ENCODE peak calls at places on chromosomes 1 and 21, in five cellular contexts. One of them, this sample, is unnamed.

GRCh38 chr1:24906760-24907490 is 23.2 kb downstream of the RUNX3 start:
- DNase-seq in lower leg skin: peak
- DNase-seq in transverse colon: peak
- DNase-seq in RCC 7860: no peak
- DNase-seq in SK-MEL-5: no peak
- DNase-seq in this sample: no peak

GRCh38 chr1:208820600-208821232 is 576.5 kb upstream of the PLXNA2 start:
- DNase-seq in lower leg skin: no peak
- DNase-seq in transverse colon: no peak
- DNase-seq in RCC 7860: no peak
- DNase-seq in SK-MEL-5: no peak
- DNase-seq in this sample: no peak

GRCh38 chr1:10629816-10630571 is 155.2 kb downstream of the PEX14 start:
- DNase-seq in lower leg skin: no peak
- DNase-seq in transverse colon: no peak
- DNase-seq in RCC 7860: no peak
- DNase-seq in SK-MEL-5: no peak
- DNase-seq in this sample: no peak

GRCh38 chr1:119713039-119713537 is 1.4 kb downstream of the PHGDH start:
- DNase-seq in lower leg skin: no peak
- DNase-seq in transverse colon: no peak
- DNase-seq in RCC 7860: no peak
- DNase-seq in SK-MEL-5: no peak
- DNase-seq in this sample: peak

GRCh38 chr1:192884241-192884640 is 75.4 kb downstream of the RGS2 start:
- DNase-seq in lower leg skin: no peak
- DNase-seq in transverse colon: no peak
- DNase-seq in RCC 7860: no peak
- DNase-seq in SK-MEL-5: no peak
- DNase-seq in this sample: no peak

GRCh38 chr1:86757272-86757984 is 53.1 kb downstream of the SH3GLB1 start:
- DNase-seq in lower leg skin: peak
- DNase-seq in transverse colon: no peak
- DNase-seq in RCC 7860: no peak
- DNase-seq in SK-MEL-5: no peak
- DNase-seq in this sample: no peak

GRCh38 chr1:198179556-198179981 is 22.8 kb downstream of the NEK7 start:
- DNase-seq in lower leg skin: no peak
- DNase-seq in transverse colon: no peak
- DNase-seq in RCC 7860: peak
- DNase-seq in SK-MEL-5: peak
- DNase-seq in this sample: peak

GRCh38 chr1:6205849-6206845 is at the start of gene RNF207:
- DNase-seq in lower leg skin: no peak
- DNase-seq in transverse colon: peak
- DNase-seq in RCC 7860: peak
- DNase-seq in SK-MEL-5: no peak
- DNase-seq in this sample: peak

GRCh38 chr1:203597386-203598040 is 29.1 kb upstream of the ATP2B4 start:
- DNase-seq in lower leg skin: no peak
- DNase-seq in transverse colon: no peak
- DNase-seq in RCC 7860: no peak
- DNase-seq in SK-MEL-5: no peak
- DNase-seq in this sample: no peak

GRCh38 chr1:41902125-41902524 is 16.6 kb downstream of the HIVEP3 start:
- DNase-seq in lower leg skin: no peak
- DNase-seq in transverse colon: no peak
- DNase-seq in RCC 7860: peak
- DNase-seq in SK-MEL-5: no peak
- DNase-seq in this sample: peak

GRCh38 chr1:96365596-96365995 is 356.0 kb upstream of the PTBP2 start:
- DNase-seq in lower leg skin: no peak
- DNase-seq in transverse colon: no peak
- DNase-seq in RCC 7860: no peak
- DNase-seq in SK-MEL-5: no peak
- DNase-seq in this sample: no peak

GRCh38 chr1:198272492-198272891 is 115.7 kb downstream of the NEK7 start:
- DNase-seq in lower leg skin: no peak
- DNase-seq in transverse colon: no peak
- DNase-seq in RCC 7860: no peak
- DNase-seq in SK-MEL-5: no peak
- DNase-seq in this sample: no peak

GRCh38 chr1:56404561-56405030 is 174.8 kb downstream of the PLPP3 start:
- DNase-seq in lower leg skin: no peak
- DNase-seq in transverse colon: no peak
- DNase-seq in RCC 7860: no peak
- DNase-seq in SK-MEL-5: no peak
- DNase-seq in this sample: no peak

GRCh38 chr1:242404296-242404695 is 120.2 kb downstream of the PLD5 start:
- DNase-seq in lower leg skin: no peak
- DNase-seq in transverse colon: no peak
- DNase-seq in RCC 7860: no peak
- DNase-seq in SK-MEL-5: no peak
- DNase-seq in this sample: no peak

GRCh38 chr1:119653839-119654170 is 5.7 kb upstream of the ZNF697 start:
- DNase-seq in lower leg skin: no peak
- DNase-seq in transverse colon: no peak
- DNase-seq in RCC 7860: no peak
- DNase-seq in SK-MEL-5: no peak
- DNase-seq in this sample: no peak

GRCh38 chr1:176073524-176074157 is 133.4 kb downstream of the COP1 start:
- DNase-seq in lower leg skin: no peak
- DNase-seq in transverse colon: no peak
- DNase-seq in RCC 7860: peak
- DNase-seq in SK-MEL-5: peak
- DNase-seq in this sample: peak

GRCh38 chr1:58338081-58338480 is 208.4 kb downstream of the OMA1 start:
- DNase-seq in lower leg skin: no peak
- DNase-seq in transverse colon: no peak
- DNase-seq in RCC 7860: no peak
- DNase-seq in SK-MEL-5: no peak
- DNase-seq in this sample: no peak

GRCh38 chr1:91026320-91026719 is 4.5 kb upstream of the ZNF644 start:
- DNase-seq in lower leg skin: no peak
- DNase-seq in transverse colon: no peak
- DNase-seq in RCC 7860: no peak
- DNase-seq in SK-MEL-5: no peak
- DNase-seq in this sample: peak

GRCh38 chr21:40118527-40118926 is 251.3 kb downstream of the PCP4 start:
- DNase-seq in lower leg skin: no peak
- DNase-seq in transverse colon: no peak
- DNase-seq in RCC 7860: no peak
- DNase-seq in SK-MEL-5: no peak
- DNase-seq in this sample: peak

GRCh38 chr1:229015791-229016190 is 255.1 kb upstream of the RAB4A start:
- DNase-seq in lower leg skin: no peak
- DNase-seq in transverse colon: no peak
- DNase-seq in RCC 7860: no peak
- DNase-seq in SK-MEL-5: no peak
- DNase-seq in this sample: no peak

GRCh38 chr21:39104911-39105310 is 78.3 kb downstream of the PSMG1 start:
- DNase-seq in lower leg skin: peak
- DNase-seq in transverse colon: no peak
- DNase-seq in RCC 7860: no peak
- DNase-seq in SK-MEL-5: no peak
- DNase-seq in this sample: no peak

GRCh38 chr1:70353641-70354331 is 736 bp downstream of the ANKRD13C start:
- DNase-seq in lower leg skin: no peak
- DNase-seq in transverse colon: no peak
- DNase-seq in RCC 7860: peak
- DNase-seq in SK-MEL-5: peak
- DNase-seq in this sample: peak

GRCh38 chr1:182301467-182302198 is 90.0 kb downstream of the GLUL start:
- DNase-seq in lower leg skin: no peak
- DNase-seq in transverse colon: peak
- DNase-seq in RCC 7860: no peak
- DNase-seq in SK-MEL-5: peak
- DNase-seq in this sample: no peak

GRCh38 chr1:78351551-78352216 is 139.1 kb upstream of the PTGFR start:
- DNase-seq in lower leg skin: no peak
- DNase-seq in transverse colon: no peak
- DNase-seq in RCC 7860: no peak
- DNase-seq in SK-MEL-5: no peak
- DNase-seq in this sample: no peak

GRCh38 chr1:202281316-202282016 is 60.3 kb downstream of the UBE2T start:
- DNase-seq in lower leg skin: peak
- DNase-seq in transverse colon: no peak
- DNase-seq in RCC 7860: peak
- DNase-seq in SK-MEL-5: no peak
- DNase-seq in this sample: peak

GRCh38 chr1:19463204-19463803 is 22.0 kb downstream of the CAPZB start:
- DNase-seq in lower leg skin: no peak
- DNase-seq in transverse colon: peak
- DNase-seq in RCC 7860: no peak
- DNase-seq in SK-MEL-5: no peak
- DNase-seq in this sample: no peak

GRCh38 chr1:221497051-221497450 is 244.8 kb downstream of the DUSP10 start:
- DNase-seq in lower leg skin: no peak
- DNase-seq in transverse colon: no peak
- DNase-seq in RCC 7860: no peak
- DNase-seq in SK-MEL-5: no peak
- DNase-seq in this sample: no peak

GRCh38 chr21:41664881-41665765 is 101.7 kb downstream of the RIPK4 start:
- DNase-seq in lower leg skin: peak
- DNase-seq in transverse colon: no peak
- DNase-seq in RCC 7860: peak
- DNase-seq in SK-MEL-5: no peak
- DNase-seq in this sample: peak

GRCh38 chr1:7752512-7753417 is 18.3 kb upstream of the VAMP3 start:
- DNase-seq in lower leg skin: no peak
- DNase-seq in transverse colon: peak
- DNase-seq in RCC 7860: peak
- DNase-seq in SK-MEL-5: peak
- DNase-seq in this sample: peak

GRCh38 chr21:27564684-27565280 is 597.9 kb upstream of the ADAMTS5 start:
- DNase-seq in lower leg skin: no peak
- DNase-seq in transverse colon: peak
- DNase-seq in RCC 7860: peak
- DNase-seq in SK-MEL-5: peak
- DNase-seq in this sample: peak

GRCh38 chr1:188723332-188724020 is 1754.2 kb downstream of the BRINP3 start:
- DNase-seq in lower leg skin: no peak
- DNase-seq in transverse colon: no peak
- DNase-seq in RCC 7860: no peak
- DNase-seq in SK-MEL-5: no peak
- DNase-seq in this sample: no peak

GRCh38 chr1:16226495-16227179 is 10.3 kb downstream of the CPLANE2 start:
- DNase-seq in lower leg skin: no peak
- DNase-seq in transverse colon: peak
- DNase-seq in RCC 7860: no peak
- DNase-seq in SK-MEL-5: no peak
- DNase-seq in this sample: peak

GRCh38 chr1:67811816-67812215 is 21.5 kb downstream of the GNG12 start:
- DNase-seq in lower leg skin: no peak
- DNase-seq in transverse colon: no peak
- DNase-seq in RCC 7860: no peak
- DNase-seq in SK-MEL-5: no peak
- DNase-seq in this sample: no peak

GRCh38 chr1:53804181-53804580 is 33.9 kb downstream of the NDC1 start:
- DNase-seq in lower leg skin: no peak
- DNase-seq in transverse colon: no peak
- DNase-seq in RCC 7860: no peak
- DNase-seq in SK-MEL-5: no peak
- DNase-seq in this sample: no peak

GRCh38 chr1:177913762-177914540 is 55.9 kb downstream of the SEC16B start:
- DNase-seq in lower leg skin: no peak
- DNase-seq in transverse colon: peak
- DNase-seq in RCC 7860: no peak
- DNase-seq in SK-MEL-5: peak
- DNase-seq in this sample: peak

GRCh38 chr1:159986093-159986492 is 32.1 kb upstream of the SLAMF9 start:
- DNase-seq in lower leg skin: peak
- DNase-seq in transverse colon: no peak
- DNase-seq in RCC 7860: no peak
- DNase-seq in SK-MEL-5: no peak
- DNase-seq in this sample: no peak

This sample was measured in kidney tubule cell.